ENCODE peak calls at places on chromosomes 7 and 10, in five cellular contexts. C is IMR-90, Y is H9, P is mesenchymal stem cell, M is H1. J is an unnamed sample.

GRCh38 chr7:82419200-82419599 is 24.4 kb downstream of the CACNA2D1 start:
- DNase-seq in C (no peak), Y (no peak), P (no peak), M (no peak), J (no peak)

GRCh38 chr7:65902306-65902705 is 29.4 kb downstream of the VKORC1L1 start:
- DNase-seq in M (no peak), Y (no peak), P (no peak), C (no peak), J (no peak)

GRCh38 chr7:4100148-4100547 is 581.9 kb upstream of the FOXK1 start:
- DNase-seq in P (no peak), M (no peak), Y (no peak), C (no peak), J (no peak)

GRCh38 chr7:29327455-29327854 is 132.9 kb downstream of the CHN2 start:
- DNase-seq in Y (no peak), M (no peak), P (no peak), C (no peak), J (no peak)

GRCh38 chr10:9819756-9820494 is 1197.7 kb upstream of the CELF2 start:
- DNase-seq in C (no peak), M (no peak), P (no peak), Y (no peak), J (no peak)

GRCh38 chr10:5892007-5892406 is 2.0 kb downstream of the FBH1 start:
- DNase-seq in M (no peak), Y (no peak), C (no peak), P (no peak), J (no peak)

GRCh38 chr10:83582407-83583095 is 556.8 kb upstream of the GHITM start:
- DNase-seq in M (no peak), C (no peak), P (no peak), Y (no peak), J (no peak)

GRCh38 chr7:1545417-1546246 is 10.4 kb downstream of the TMEM184A start:
- DNase-seq in P (peak), M (no peak), Y (no peak), C (no peak), J (no peak)

GRCh38 chr10:5479481-5480161 is 19.7 kb downstream of the CALML5 start:
- DNase-seq in M (no peak), Y (peak), P (no peak), C (no peak), J (no peak)

GRCh38 chr7:129872054-129872453 is 80.7 kb downstream of the UBE2H start:
- DNase-seq in P (no peak), M (no peak), C (peak), Y (no peak), J (no peak)

GRCh38 chr10:64468219-64468618 is 947.0 kb downstream of the REEP3 start:
- DNase-seq in M (no peak), P (no peak), Y (no peak), C (no peak), J (no peak)

GRCh38 chr10:6591668-6592067 is 11.6 kb upstream of the PRKCQ start:
- DNase-seq in M (no peak), C (no peak), P (no peak), Y (no peak), J (no peak)

GRCh38 chr7:84204655-84205054 is 10.1 kb upstream of the SEMA3A start:
- DNase-seq in C (peak), P (peak), M (no peak), Y (no peak), J (peak)

GRCh38 chr7:26863504-26864308 is 684 bp downstream of the SKAP2 start:
- DNase-seq in M (no peak), C (peak), Y (no peak), P (peak), J (peak)

GRCh38 chr7:134512271-134512670 is 15.1 kb upstream of the AKR1B10 start:
- DNase-seq in P (no peak), M (no peak), Y (no peak), C (no peak), J (peak)

GRCh38 chr10:21048086-21048485 is 151.0 kb upstream of the NEBL start:
- DNase-seq in P (peak), Y (no peak), M (no peak), C (no peak), J (peak)

GRCh38 chr7:96187735-96188622 is 133.9 kb downstream of the SLC25A13 start:
- DNase-seq in P (no peak), Y (no peak), M (no peak), C (no peak), J (no peak)

GRCh38 chr10:114486938-114487814 is 82.9 kb upstream of the AFAP1L2 start:
- DNase-seq in P (no peak), Y (no peak), M (no peak), C (peak), J (no peak)

GRCh38 chr10:8556321-8556720 is 501.8 kb downstream of the GATA3 start:
- DNase-seq in Y (no peak), P (no peak), C (no peak), M (no peak), J (peak)

GRCh38 chr7:116341222-116341907 is 131.0 kb downstream of the TES start:
- DNase-seq in Y (no peak), P (no peak), M (no peak), C (no peak), J (no peak)

GRCh38 chr7:143393267-143394041 is 12.3 kb downstream of the ZYX start:
- DNase-seq in M (no peak), Y (peak), P (no peak), C (peak), J (no peak)

GRCh38 chr7:45295222-45295621 is 137.6 kb downstream of the RAMP3 start:
- DNase-seq in Y (no peak), M (no peak), P (no peak), C (no peak), J (no peak)

GRCh38 chr10:12707461-12708185 is 293.9 kb downstream of the CCDC3 start:
- DNase-seq in M (peak), Y (peak), P (peak), C (peak), J (peak)

GRCh38 chr7:46143949-46144917 is 223.2 kb upstream of the IGFBP3 start:
- DNase-seq in C (no peak), Y (no peak), P (no peak), M (no peak), J (no peak)

GRCh38 chr7:27096756-27097514 is 1.1 kb upstream of the HOXA1 start:
- DNase-seq in C (peak), M (no peak), P (peak), Y (no peak), J (peak)

GRCh38 chr7:148699024-148699771 is 495 bp downstream of the CUL1 start:
- DNase-seq in M (no peak), Y (peak), C (peak), P (peak), J (peak)

GRCh38 chr7:113159746-113160339 is 41.5 kb upstream of the SMIM30 start:
- DNase-seq in P (peak), C (peak), M (peak), Y (peak), J (peak)

GRCh38 chr7:111401516-111401915 is 160.8 kb downstream of the IMMP2L start:
- DNase-seq in Y (no peak), C (peak), P (peak), M (no peak), J (no peak)

GRCh38 chr10:77291596-77292505 is 345.8 kb downstream of the KCNMA1 start:
- DNase-seq in P (peak), C (peak), Y (no peak), M (no peak), J (peak)

GRCh38 chr10:97597778-97598177 is 8.3 kb downstream of the C10orf62 start:
- DNase-seq in M (no peak), P (no peak), C (no peak), Y (no peak), J (no peak)

GRCh38 chr10:4450169-4450568 is 375.8 kb upstream of the AKR1E2 start:
- DNase-seq in P (no peak), C (no peak), M (no peak), Y (no peak), J (no peak)

GRCh38 chr10:4453950-4454349 is 372.1 kb upstream of the AKR1E2 start:
- DNase-seq in C (no peak), Y (no peak), M (no peak), P (no peak), J (no peak)

GRCh38 chr10:4453276-4453675 is 372.7 kb upstream of the AKR1E2 start:
- DNase-seq in M (no peak), C (no peak), P (no peak), Y (no peak), J (no peak)

GRCh38 chr10:4450981-4451501 is 375.0 kb upstream of the AKR1E2 start:
- DNase-seq in P (peak), Y (no peak), M (no peak), C (peak), J (peak)

GRCh38 chr10:4451512-4451911 is 374.5 kb upstream of the AKR1E2 start:
- DNase-seq in P (no peak), C (no peak), Y (no peak), M (no peak), J (no peak)
- H3K27ac ChIP-seq in P (no peak), C (no peak), Y (no peak), M (no peak), J (no peak)

GRCh38 chr10:73647875-73648228 is 6.6 kb upstream of the MYOZ1 start:
- DNase-seq in P (no peak), M (no peak), Y (no peak), C (no peak), J (no peak)
- H4K91ac ChIP-seq in P (peak), M (no peak), Y (no peak), C (peak), J (peak)

DNA sequence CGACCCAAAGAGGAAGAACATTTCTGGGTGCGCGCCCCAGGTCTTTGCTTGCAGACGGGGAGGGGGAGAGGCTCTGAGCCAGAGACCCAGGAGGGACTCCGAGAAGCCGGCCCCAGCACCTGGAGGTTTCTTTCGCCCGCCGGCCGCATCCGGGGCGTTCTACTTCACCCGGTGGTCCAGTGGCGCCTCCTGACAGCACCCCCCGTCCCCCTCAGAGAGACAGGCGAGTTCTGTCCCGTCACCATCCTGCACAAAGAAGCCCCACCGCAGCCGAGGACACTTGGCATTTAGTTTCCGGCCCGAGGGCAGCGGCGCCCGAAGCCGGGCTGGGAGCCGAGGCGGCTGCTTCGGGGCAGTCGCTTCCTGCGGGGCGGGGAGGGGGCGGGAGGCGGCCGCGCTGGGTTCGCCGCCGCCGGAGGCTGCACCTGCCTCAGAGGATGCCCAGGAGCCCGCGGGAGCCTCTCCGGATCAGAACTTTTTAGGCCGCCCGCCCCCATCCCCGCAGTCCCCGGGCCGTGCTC is at the start of gene TMEM178B:
- DNase-seq in C (no peak), M (no peak), Y (peak), P (no peak), J (no peak)
- H3K9ac ChIP-seq in C (peak), M (peak), Y (peak), P (no peak), J (no peak)

GRCh38 chr7:108598153-108598552 is 28.5 kb downstream of the DNAJB9 start:
- DNase-seq in C (no peak), M (no peak), P (no peak), Y (no peak), J (no peak)
- H3K27ac ChIP-seq in C (no peak), M (no peak), P (no peak), Y (no peak), J (no peak)

J was measured in trophoblast cell.